ENCODE peak calls at places on chromosomes 7 and 10, in seven cellular contexts. I is lower lobe of right lung, K is bronchial epithelial cell, V is heart right ventricle, A is K562, H is endodermal cell, T is heart left ventricle. P is an unnamed sample.
A peak's percentile ranks its signal among the peaks of the same experiment; 100 is the strongest.

GRCh38 chr10:3239920-3240909 is 67.6 kb upstream of the PITRM1 start:
- DNase-seq in A (no peak), T (no peak), V (peak; percentile 36), I (no peak), K (no peak), H (no peak), P (no peak)

GRCh38 chr7:114026486-114027089 is 107.8 kb upstream of the PPP1R3A start:
- DNase-seq in K (peak; percentile 58), T (no peak), A (peak; percentile 58), V (peak; percentile 18), I (no peak), H (no peak), P (no peak)

GRCh38 chr7:105990726-105991465 is 27.8 kb downstream of the CDHR3 start:
- DNase-seq in T (no peak), I (no peak), V (peak; percentile 29), H (peak; percentile 89), K (no peak), A (no peak), P (no peak)

GRCh38 chr7:98755138-98755898 is 114.5 kb downstream of the TMEM130 start:
- DNase-seq in H (peak; percentile 77), V (no peak), T (no peak), A (no peak), I (no peak), K (no peak), P (no peak)

GRCh38 chr10:103510046-103510685 is 16.7 kb downstream of the NEURL1 start:
- DNase-seq in K (no peak), A (no peak), V (no peak), T (no peak), I (no peak), H (no peak), P (no peak)

GRCh38 chr10:49292565-49293207 is 6.3 kb upstream of the C10orf71 start:
- DNase-seq in K (no peak), H (no peak), A (no peak), V (no peak), I (no peak), T (peak; percentile 7), P (no peak)

GRCh38 chr10:132885451-132886210 is 56.7 kb downstream of the CFAP46 start:
- DNase-seq in H (no peak), T (peak; percentile 52), I (peak; percentile 37), K (no peak), V (no peak), A (no peak), P (no peak)

GRCh38 chr10:14569274-14570060 is 205.2 kb downstream of the FAM107B start:
- DNase-seq in K (no peak), V (no peak), I (peak; percentile 63), T (no peak), H (no peak), A (no peak), P (no peak)

GRCh38 chr7:102883098-102883860 is 29.5 kb upstream of the LRRC17 start:
- DNase-seq in I (no peak), V (no peak), A (no peak), H (no peak), K (peak; percentile 87), T (no peak), P (no peak)

GRCh38 chr7:139876622-139877283 is 47.7 kb downstream of the TBXAS1 start:
- DNase-seq in V (no peak), A (no peak), T (no peak), H (no peak), K (no peak), I (no peak), P (no peak)

GRCh38 chr10:119362122-119362521 is 154.8 kb downstream of the GRK5 start:
- DNase-seq in I (no peak), H (no peak), T (no peak), K (no peak), A (no peak), V (no peak), P (no peak)

GRCh38 chr7:15495170-15495569 is 66.6 kb downstream of the AGMO start:
- DNase-seq in T (no peak), V (no peak), K (no peak), I (no peak), H (no peak), A (no peak), P (no peak)

GRCh38 chr10:21661087-21661486 is 127.1 kb downstream of the MLLT10 start:
- DNase-seq in I (no peak), A (no peak), H (no peak), V (no peak), T (no peak), K (no peak), P (no peak)

GRCh38 chr10:30039567-30039966 is 19.8 kb downstream of the JCAD start:
- DNase-seq in A (no peak), K (no peak), V (no peak), I (no peak), T (no peak), H (no peak), P (no peak)

GRCh38 chr10:19937989-19938388 is 121.8 kb downstream of the PLXDC2 start:
- DNase-seq in H (no peak), A (no peak), T (no peak), V (no peak), K (no peak), I (no peak), P (no peak)

GRCh38 chr7:157000047-157000726 is 10.3 kb downstream of the MNX1 start:
- DNase-seq in K (no peak), I (no peak), T (no peak), A (peak; percentile 74), V (no peak), H (peak; percentile 66), P (no peak)

DNA sequence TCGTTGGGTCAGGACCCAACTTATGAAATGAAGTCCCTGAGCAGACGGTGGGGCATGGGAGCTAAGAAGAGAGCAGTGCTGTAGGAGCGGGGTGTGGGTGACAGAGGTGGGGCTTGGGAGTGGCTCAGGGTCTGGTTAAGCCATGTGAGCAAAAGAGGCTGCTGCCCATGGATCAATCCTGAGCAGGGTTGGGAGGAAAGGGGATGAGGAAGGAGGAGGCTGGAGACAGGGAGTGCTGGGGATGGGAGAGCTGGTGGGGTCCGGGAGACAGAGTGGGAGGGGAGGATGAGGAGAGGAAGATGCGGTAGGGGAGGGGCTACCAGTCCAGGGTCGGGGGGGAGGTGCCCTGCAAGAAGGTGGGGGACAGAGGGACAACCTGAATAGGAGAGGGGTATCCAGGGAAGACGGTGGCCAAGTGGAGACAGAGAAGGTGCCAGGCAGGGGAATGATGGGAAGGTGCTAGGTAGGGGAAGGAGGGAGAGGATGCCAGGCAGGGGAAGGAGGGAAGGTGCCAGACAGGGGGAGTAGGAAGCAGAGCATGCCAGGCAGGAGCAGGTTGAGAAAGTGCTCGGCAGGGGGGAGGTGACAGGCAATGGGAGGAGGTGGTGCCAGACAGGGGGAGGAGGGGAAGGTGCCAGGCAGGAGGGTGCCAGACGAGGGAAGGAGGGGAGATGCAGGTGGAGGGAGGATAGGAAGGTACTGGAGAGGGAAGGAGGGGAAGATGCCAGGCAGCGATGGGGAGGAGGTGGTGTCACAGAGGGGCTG is 27.5 kb upstream of the SMARCD3 start:
- DNase-seq in T (no peak), A (no peak), K (no peak), V (no peak), I (no peak), H (peak; percentile 83), P (no peak)
- H3K4me3 ChIP-seq in T (no peak overlapping the region), A (no peak overlapping the region), K (no peak overlapping the region), V (no peak overlapping the region), I (peak overlapping the region; percentile 49), H (peak overlapping the region; percentile 65), P (no peak overlapping the region)

GRCh38 chr10:69703766-69704191 is 73.7 kb downstream of the FAM241B start:
- DNase-seq in V (no peak), A (no peak), I (no peak), T (no peak), H (no peak), K (peak; percentile 97), P (peak; percentile 87)
- H3K27me3 ChIP-seq in V (no peaks in the 10 kb centered on the region), A (peaks cover 8% of the 10 kb centered on the region), I (no peaks in the 10 kb centered on the region), T (peaks cover 6% of the 10 kb centered on the region), H (peaks cover 50% of the 10 kb centered on the region), K (peaks cover 1% of the 10 kb centered on the region), P (no peaks in the 10 kb centered on the region)

GRCh38 chr7:129021656-129022055 is 33.3 kb downstream of the TNPO3 start:
- DNase-seq in A (no peak), K (no peak), I (no peak), V (no peak), H (no peak), T (no peak), P (no peak)

GRCh38 chr7:129014501-129015101 is 40.3 kb downstream of the TNPO3 start:
- DNase-seq in V (no peak), T (no peak), I (no peak), K (no peak), H (no peak), A (no peak), P (no peak)

GRCh38 chr7:129013048-129013721 is 41.7 kb downstream of the TNPO3 start:
- DNase-seq in A (no peak), H (no peak), K (no peak), I (no peak), T (no peak), V (no peak), P (no peak)

GRCh38 chr7:129017933-129018538 is 36.9 kb downstream of the TNPO3 start:
- DNase-seq in H (no peak), I (no peak), K (no peak), V (no peak), A (no peak), T (no peak), P (no peak)

DNA sequence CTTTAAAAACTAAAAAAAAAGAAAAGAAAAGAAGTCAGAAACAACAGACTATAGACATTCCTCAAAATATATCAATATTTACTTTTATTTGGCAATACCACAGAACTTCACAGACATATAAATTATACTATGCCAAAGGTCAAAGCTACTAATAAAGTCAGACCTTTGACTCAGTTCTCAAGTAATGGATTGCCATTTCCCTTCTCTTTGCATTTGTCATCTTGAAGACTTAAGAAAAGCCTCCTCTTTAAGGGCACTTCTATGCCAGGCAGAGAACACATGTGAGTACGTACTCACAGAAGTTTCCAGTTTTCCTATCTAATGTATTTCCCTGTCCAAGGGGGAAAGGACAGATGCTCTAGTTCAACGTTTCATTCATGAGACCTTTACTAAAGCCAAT is 37.6 kb downstream of the TNPO3 start:
- DNase-seq in A (no peak), H (no peak), K (no peak), I (no peak), T (no peak), V (no peak), P (no peak)
- H3K4me3 ChIP-seq in A (no peak overlapping the region), H (no peak overlapping the region), K (no peak overlapping the region), I (no peak overlapping the region), T (no peak overlapping the region), V (no peak overlapping the region), P (no peak overlapping the region)

DNA sequence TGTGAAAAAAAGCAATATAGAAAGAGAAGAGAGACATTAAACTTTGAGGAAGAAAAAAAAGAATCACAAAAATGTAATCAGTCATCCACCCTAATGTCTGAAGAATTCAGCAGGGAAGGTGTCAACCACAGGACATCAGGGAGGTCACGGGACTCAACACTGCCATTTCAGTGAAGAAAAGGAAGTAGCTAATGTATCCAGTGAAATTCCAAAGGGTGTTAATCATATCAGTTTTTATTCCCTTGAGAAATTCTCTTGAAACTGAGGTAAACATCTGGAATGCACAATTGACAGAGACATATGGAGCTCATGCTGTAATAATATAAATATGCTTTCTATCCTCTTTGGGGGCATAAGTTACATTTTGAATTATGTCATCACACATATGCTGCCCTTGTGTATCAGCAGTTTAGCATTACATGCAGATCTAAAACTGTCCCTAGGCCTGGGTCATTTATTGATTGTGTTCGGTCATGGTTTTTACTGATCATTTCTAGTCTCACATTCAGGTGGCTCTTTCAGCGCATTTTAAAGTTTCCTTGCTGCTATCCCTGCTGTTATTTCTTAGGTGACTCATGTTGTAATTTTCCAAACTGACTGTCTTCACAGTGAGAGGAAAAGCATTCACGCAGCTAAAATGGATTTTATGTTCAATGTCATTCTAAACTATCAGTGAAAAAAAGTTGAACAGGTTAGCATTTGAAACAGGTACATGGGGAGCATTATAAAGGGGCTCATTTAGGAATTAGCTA is 273.9 kb downstream of the TSPAN12 start:
- DNase-seq in T (no peak), V (no peak), K (peak; percentile 64), H (no peak), A (no peak), I (no peak), P (peak; percentile 73)
- H3K27me3 ChIP-seq in T (no peaks in the 10 kb centered on the region), V (no peaks in the 10 kb centered on the region), K (no peaks in the 10 kb centered on the region), H (no peaks in the 10 kb centered on the region), A (no peaks in the 10 kb centered on the region), I (no peaks in the 10 kb centered on the region), P (no peaks in the 10 kb centered on the region)

P was measured in SJSA1.